ENCODE peak calls at places on chromosomes 3 and 15, in six cellular contexts. T is astrocyte, I is NCI-H1417, B is NCI-H226, P is neural progenitor cell, Z is T1000. M is an unnamed sample.

GRCh38 chr3:58557496-58557895 is 19.7 kb downstream of the FAM107A start:
- DNase-seq in B (no peak), Z (no peak), P (no peak), I (no peak), T (no peak), M (no peak)

GRCh38 chr3:36381311-36381956 is 1.1 kb downstream of the STAC start:
- DNase-seq in Z (no peak), B (no peak), T (no peak), I (no peak), P (peak; percentile 58), M (no peak)

GRCh38 chr3:131714585-131715220 is 211.9 kb upstream of the MRPL3 start:
- DNase-seq in B (no peak), P (no peak), Z (no peak), T (no peak), I (no peak), M (no peak)

GRCh38 chr3:30638685-30639412 is 32.4 kb downstream of the TGFBR2 start:
- DNase-seq in T (no peak), B (no peak), Z (no peak), P (no peak), I (no peak), M (no peak)

GRCh38 chr3:53286727-53287412 is 31.0 kb upstream of the TKT start:
- DNase-seq in P (peak; percentile 35), Z (no peak), B (no peak), I (no peak), T (peak; percentile 62), M (no peak)

GRCh38 chr3:84958495-84959469 is at the start of gene CADM2:
- DNase-seq in B (peak; percentile 48), I (peak; percentile 88), T (peak; percentile 59), P (peak; percentile 97), Z (peak; percentile 88), M (peak; percentile 93)

GRCh38 chr15:85849946-85850345 is 55.2 kb upstream of the KLHL25 start:
- DNase-seq in Z (no peak), P (no peak), B (no peak), T (no peak), I (no peak), M (no peak)

GRCh38 chr15:59008086-59008485 is 20.6 kb downstream of the RNF111 start:
- DNase-seq in P (no peak), I (no peak), Z (no peak), B (no peak), T (no peak), M (no peak)

GRCh38 chr15:66886241-66886675 is 179.1 kb upstream of the SMAD3 start:
- DNase-seq in Z (no peak), I (no peak), T (no peak), P (no peak), B (no peak), M (peak; percentile 41)